ENCODE peak calls at places on chromosomes 4 and X, in seven cellular contexts. One of them, this sample, is unnamed.

GRCh38 chrX:114976321-114976720 is 41.1 kb downstream of the IL13RA2 start:
- DNase-seq in transverse colon: no peak
- DNase-seq in stomach: no peak
- DNase-seq in SK-N-SH: no peak
- DNase-seq in H1: no peak
- DNase-seq in K562: no peak
- DNase-seq in GM12878: no peak
- DNase-seq in this sample: no peak

GRCh38 chrX:152817082-152817744 is 13.3 kb downstream of the CETN2 start:
- DNase-seq in transverse colon: peak; percentile 26
- DNase-seq in stomach: no peak
- DNase-seq in SK-N-SH: peak; percentile 43
- DNase-seq in H1: no peak
- DNase-seq in K562: peak; percentile 68
- DNase-seq in GM12878: no peak
- DNase-seq in this sample: no peak

GRCh38 chr4:47050986-47051725 is 19.8 kb downstream of the GABRB1 start:
- DNase-seq in transverse colon: no peak
- DNase-seq in stomach: no peak
- DNase-seq in SK-N-SH: no peak
- DNase-seq in H1: no peak
- DNase-seq in K562: no peak
- DNase-seq in GM12878: no peak
- DNase-seq in this sample: no peak

GRCh38 chrX:107272431-107272921 is 66.1 kb downstream of the DNAAF6 start:
- DNase-seq in transverse colon: no peak
- DNase-seq in stomach: no peak
- DNase-seq in SK-N-SH: peak; percentile 41
- DNase-seq in H1: peak; percentile 67
- DNase-seq in K562: peak; percentile 11
- DNase-seq in GM12878: no peak
- DNase-seq in this sample: no peak

GRCh38 chrX:154596290-154596929 is 11.5 kb downstream of the CTAG1A start:
- DNase-seq in transverse colon: no peak
- DNase-seq in stomach: no peak
- DNase-seq in SK-N-SH: no peak
- DNase-seq in H1: peak; percentile 53
- DNase-seq in K562: no peak
- DNase-seq in GM12878: no peak
- DNase-seq in this sample: no peak

GRCh38 chr4:130043796-130044195 is 947.8 kb downstream of the C4orf33 start:
- DNase-seq in transverse colon: no peak
- DNase-seq in stomach: no peak
- DNase-seq in SK-N-SH: no peak
- DNase-seq in H1: no peak
- DNase-seq in K562: no peak
- DNase-seq in GM12878: no peak
- DNase-seq in this sample: no peak

GRCh38 chr4:108114503-108114902 is 54.2 kb downstream of the LEF1 start:
- DNase-seq in transverse colon: no peak
- DNase-seq in stomach: no peak
- DNase-seq in SK-N-SH: no peak
- DNase-seq in H1: no peak
- DNase-seq in K562: peak; percentile 82
- DNase-seq in GM12878: no peak
- DNase-seq in this sample: no peak

GRCh38 chrX:80285131-80285773 is 135.0 kb upstream of the TENT5D start:
- DNase-seq in transverse colon: peak; percentile 13
- DNase-seq in stomach: no peak
- DNase-seq in SK-N-SH: peak; percentile 30
- DNase-seq in H1: peak; percentile 44
- DNase-seq in K562: peak; percentile 4
- DNase-seq in GM12878: no peak
- DNase-seq in this sample: no peak

GRCh38 chr4:69124941-69125340 is 28.7 kb downstream of the UGT2B7 start:
- DNase-seq in transverse colon: no peak
- DNase-seq in stomach: no peak
- DNase-seq in SK-N-SH: no peak
- DNase-seq in H1: no peak
- DNase-seq in K562: no peak
- DNase-seq in GM12878: no peak
- DNase-seq in this sample: no peak

GRCh38 chr4:42237010-42237409 is 84.6 kb upstream of the BEND4 start:
- DNase-seq in transverse colon: no peak
- DNase-seq in stomach: no peak
- DNase-seq in SK-N-SH: no peak
- DNase-seq in H1: no peak
- DNase-seq in K562: no peak
- DNase-seq in GM12878: no peak
- DNase-seq in this sample: no peak

GRCh38 chr4:15677507-15677988 is 4.1 kb upstream of the FAM200B start:
- DNase-seq in transverse colon: peak; percentile 39
- DNase-seq in stomach: peak; percentile 36
- DNase-seq in SK-N-SH: no peak
- DNase-seq in H1: no peak
- DNase-seq in K562: no peak
- DNase-seq in GM12878: no peak
- DNase-seq in this sample: no peak

GRCh38 chr4:168177546-168178149 is 85.3 kb downstream of the ANXA10 start:
- DNase-seq in transverse colon: no peak
- DNase-seq in stomach: no peak
- DNase-seq in SK-N-SH: no peak
- DNase-seq in H1: no peak
- DNase-seq in K562: no peak
- DNase-seq in GM12878: no peak
- DNase-seq in this sample: no peak

GRCh38 chrX:44967221-44967620 is 94.2 kb downstream of the KDM6A start:
- DNase-seq in transverse colon: no peak
- DNase-seq in stomach: no peak
- DNase-seq in SK-N-SH: no peak
- DNase-seq in H1: no peak
- DNase-seq in K562: no peak
- DNase-seq in GM12878: no peak
- DNase-seq in this sample: no peak

GRCh38 chrX:13078739-13079444 is 34.5 kb upstream of the FAM9C start:
- DNase-seq in transverse colon: peak; percentile 41
- DNase-seq in stomach: peak; percentile 48
- DNase-seq in SK-N-SH: no peak
- DNase-seq in H1: no peak
- DNase-seq in K562: no peak
- DNase-seq in GM12878: no peak
- DNase-seq in this sample: peak; percentile 72

GRCh38 chr4:129377131-129377845 is 281.3 kb downstream of the C4orf33 start:
- DNase-seq in transverse colon: no peak
- DNase-seq in stomach: no peak
- DNase-seq in SK-N-SH: no peak
- DNase-seq in H1: no peak
- DNase-seq in K562: no peak
- DNase-seq in GM12878: no peak
- DNase-seq in this sample: no peak

GRCh38 chr4:107050525-107051135 is 14.5 kb upstream of the DKK2 start:
- DNase-seq in transverse colon: no peak
- DNase-seq in stomach: no peak
- DNase-seq in SK-N-SH: no peak
- DNase-seq in H1: no peak
- DNase-seq in K562: no peak
- DNase-seq in GM12878: no peak
- DNase-seq in this sample: no peak

GRCh38 chr4:145870155-145871020 is 68.2 kb downstream of the ZNF827 start:
- DNase-seq in transverse colon: no peak
- DNase-seq in stomach: no peak
- DNase-seq in SK-N-SH: no peak
- DNase-seq in H1: no peak
- DNase-seq in K562: no peak
- DNase-seq in GM12878: no peak
- DNase-seq in this sample: no peak

DNA sequence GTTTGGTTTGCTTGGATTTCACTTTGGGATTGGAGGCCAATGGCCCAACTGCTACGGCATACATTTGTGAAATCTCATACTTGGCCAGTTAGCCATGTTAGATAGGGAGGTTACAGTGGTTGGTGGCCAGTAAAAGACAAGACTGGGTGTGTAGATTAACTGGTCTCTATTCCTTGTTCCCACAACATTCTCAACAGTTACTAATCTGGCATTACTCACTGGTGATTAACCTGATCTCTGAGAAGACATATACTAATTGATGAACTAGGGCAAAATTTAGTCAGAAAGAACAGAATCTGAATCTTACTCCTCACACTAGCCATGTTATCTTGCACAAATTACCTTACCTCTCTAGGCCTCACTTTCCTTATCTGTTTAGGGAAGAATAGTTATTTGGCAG is 33.4 kb downstream of the GATB start:
- DNase-seq in transverse colon: no peak
- DNase-seq in stomach: no peak
- DNase-seq in SK-N-SH: no peak
- DNase-seq in H1: no peak
- DNase-seq in K562: no peak
- DNase-seq in GM12878: no peak
- DNase-seq in this sample: no peak
- TF ChIP-seq EP300 in transverse colon: no peak
- TF ChIP-seq EP300 in stomach: no peak
- TF ChIP-seq EP300 in SK-N-SH: no peak
- TF ChIP-seq EP300 in H1: no peak
- TF ChIP-seq EP300 in K562: no peak
- TF ChIP-seq EP300 in GM12878: no peak
- TF ChIP-seq EP300 in this sample: no peak

GRCh38 chrX:20742106-20742505 is 475.4 kb upstream of the RPS6KA3 start:
- DNase-seq in transverse colon: no peak
- DNase-seq in stomach: no peak
- DNase-seq in SK-N-SH: peak; percentile 5
- DNase-seq in H1: no peak
- DNase-seq in K562: no peak
- DNase-seq in GM12878: no peak
- DNase-seq in this sample: no peak

GRCh38 chrX:20743054-20743453 is 476.3 kb upstream of the RPS6KA3 start:
- DNase-seq in transverse colon: no peak
- DNase-seq in stomach: no peak
- DNase-seq in SK-N-SH: peak; percentile 31
- DNase-seq in H1: no peak
- DNase-seq in K562: no peak
- DNase-seq in GM12878: no peak
- DNase-seq in this sample: no peak

GRCh38 chrX:20740443-20740842 is 473.7 kb upstream of the RPS6KA3 start:
- DNase-seq in transverse colon: no peak
- DNase-seq in stomach: no peak
- DNase-seq in SK-N-SH: no peak
- DNase-seq in H1: no peak
- DNase-seq in K562: no peak
- DNase-seq in GM12878: no peak
- DNase-seq in this sample: no peak

DNA sequence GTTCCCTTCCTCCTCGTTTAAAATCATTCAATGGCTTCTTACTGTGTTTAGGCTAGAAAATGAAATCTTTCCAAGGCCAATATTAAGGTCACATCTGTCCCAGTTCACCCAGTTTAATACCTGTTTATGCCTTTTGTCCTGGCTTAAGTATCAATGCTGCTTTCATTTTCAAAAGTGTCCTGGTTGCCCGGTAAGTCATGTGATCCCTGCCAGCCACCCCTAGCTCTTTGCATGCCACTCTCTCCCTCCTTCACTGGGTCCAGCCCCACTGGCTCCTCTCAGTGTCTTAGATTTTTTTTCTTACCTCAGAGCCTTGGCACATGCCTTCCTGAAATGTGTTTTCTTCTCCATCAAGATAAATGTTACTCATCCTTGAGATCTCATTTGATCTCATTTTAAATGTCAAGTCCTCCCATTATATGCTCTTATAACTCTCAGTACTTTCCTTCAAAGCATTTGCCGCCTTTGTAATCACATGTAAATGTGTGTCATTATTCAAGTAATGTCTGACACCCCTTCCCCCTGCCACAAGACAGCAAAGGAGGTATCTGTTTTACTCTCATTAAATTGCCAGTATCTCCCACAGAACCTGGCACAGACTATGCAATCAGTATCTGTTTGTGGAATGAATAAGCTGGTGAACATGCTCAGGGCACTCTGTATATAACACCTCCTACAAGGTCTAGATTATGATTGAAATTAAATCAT is 472.5 kb upstream of the RPS6KA3 start:
- DNase-seq in transverse colon: no peak
- DNase-seq in stomach: no peak
- DNase-seq in SK-N-SH: no peak
- DNase-seq in H1: no peak
- DNase-seq in K562: no peak
- DNase-seq in GM12878: no peak
- DNase-seq in this sample: no peak
- TF ChIP-seq POLR2AphosphoS5 in transverse colon: no peak
- TF ChIP-seq POLR2AphosphoS5 in stomach: no peak
- TF ChIP-seq POLR2AphosphoS5 in SK-N-SH: no peak
- TF ChIP-seq POLR2AphosphoS5 in H1: no peak
- TF ChIP-seq POLR2AphosphoS5 in K562: no peak
- TF ChIP-seq POLR2AphosphoS5 in GM12878: no peak
- TF ChIP-seq POLR2AphosphoS5 in this sample: no peak

GRCh38 chr4:169902658-169903345 is 123.4 kb downstream of the MFAP3L start:
- DNase-seq in transverse colon: no peak
- DNase-seq in stomach: no peak
- DNase-seq in SK-N-SH: no peak
- DNase-seq in H1: no peak
- DNase-seq in K562: no peak
- DNase-seq in GM12878: no peak
- DNase-seq in this sample: no peak
- H3K4me3 ChIP-seq in transverse colon: no peak overlapping the region
- H3K4me3 ChIP-seq in stomach: no peak overlapping the region
- H3K4me3 ChIP-seq in SK-N-SH: no peak overlapping the region
- H3K4me3 ChIP-seq in H1: no peak overlapping the region
- H3K4me3 ChIP-seq in K562: no peak overlapping the region
- H3K4me3 ChIP-seq in GM12878: no peak overlapping the region
- H3K4me3 ChIP-seq in this sample: no peak overlapping the region

DNA sequence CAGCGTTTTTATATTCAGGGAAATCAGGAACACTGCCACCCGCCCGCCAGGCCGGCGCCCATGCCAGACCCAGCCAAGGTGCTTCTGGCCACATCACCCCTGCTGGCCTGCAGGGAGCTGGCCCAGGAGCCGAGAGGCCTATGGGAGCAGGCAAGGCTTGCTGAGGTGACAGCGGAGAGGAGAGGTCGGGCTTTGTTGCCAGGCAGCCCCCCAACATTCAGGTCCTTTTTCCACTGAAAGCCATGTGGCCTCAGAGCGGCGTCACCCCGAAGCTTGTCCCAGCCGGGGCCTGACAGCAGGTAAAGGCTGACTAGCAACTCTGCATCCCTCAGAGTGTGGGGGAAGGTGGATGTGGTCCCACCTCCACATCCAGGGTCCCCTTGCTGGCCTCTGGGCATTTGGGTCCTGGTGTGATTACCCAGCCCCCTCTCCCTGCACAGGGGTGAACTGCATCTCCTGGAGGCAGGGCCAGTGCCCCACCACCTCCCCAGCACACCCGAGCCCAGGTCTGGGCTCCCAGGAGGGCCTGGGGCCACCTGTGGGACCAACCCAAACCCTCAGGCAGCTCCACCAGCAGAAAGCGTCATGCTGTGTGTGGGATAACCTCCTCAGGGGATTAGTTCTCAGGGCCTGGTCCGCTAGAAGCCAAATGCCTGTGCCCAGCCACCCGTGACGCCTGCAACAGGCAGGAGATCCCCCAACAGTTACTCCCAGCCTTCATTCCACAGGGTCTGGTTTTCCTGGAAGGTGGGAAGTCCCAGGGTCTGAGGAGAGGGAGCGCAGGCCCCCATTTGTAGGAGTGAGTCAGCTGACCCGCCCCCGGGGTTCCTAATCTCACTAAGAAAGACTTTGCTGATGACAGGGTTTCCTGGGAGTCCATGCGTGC is at the start of gene PDE6B:
- DNase-seq in transverse colon: no peak
- DNase-seq in stomach: no peak
- DNase-seq in SK-N-SH: no peak
- DNase-seq in H1: no peak
- DNase-seq in K562: no peak
- DNase-seq in GM12878: no peak
- DNase-seq in this sample: no peak
- TF ChIP-seq EP300 in transverse colon: no peak
- TF ChIP-seq EP300 in stomach: no peak
- TF ChIP-seq EP300 in SK-N-SH: no peak
- TF ChIP-seq EP300 in H1: no peak
- TF ChIP-seq EP300 in K562: no peak
- TF ChIP-seq EP300 in GM12878: no peak
- TF ChIP-seq EP300 in this sample: no peak

This sample was measured in sigmoid colon.